ENCODE peak calls at places on chromosomes 12 and 14, in four cellular contexts. E is H1, W is IMR-90, B is mesendoderm. P is an unnamed sample.

GRCh38 chr12:64028541-64028940 is 184.0 kb downstream of the SRGAP1 start:
- DNase-seq in E (no peak), W (no peak), B (no peak), P (no peak)

GRCh38 chr14:21475767-21476525 is 813 bp downstream of the RAB2B start:
- DNase-seq in E (no peak), W (no peak), B (no peak), P (no peak)

GRCh38 chr12:851913-852312 is 97.6 kb downstream of the RAD52 start:
- DNase-seq in E (no peak), W (peak; percentile 86), B (no peak), P (no peak)

GRCh38 chr14:100524933-100525243 is 62.3 kb downstream of the BEGAIN start:
- DNase-seq in E (no peak), W (peak; percentile 15), B (peak; percentile 45), P (peak; percentile 57)

GRCh38 chr12:14216405-14217294 is 148.8 kb upstream of the ATF7IP start:
- DNase-seq in E (no peak), W (peak; percentile 17), B (no peak), P (no peak)

GRCh38 chr14:62497708-62498107 is 547.5 kb downstream of the KCNH5 start:
- DNase-seq in E (no peak), W (no peak), B (peak; percentile 25), P (no peak)

GRCh38 chr12:124504273-124505000 is 63.0 kb downstream of the NCOR2 start:
- DNase-seq in E (peak; percentile 33), W (no peak), B (peak; percentile 74), P (no peak)

GRCh38 chr12:3252416-3252815 is 175.2 kb downstream of the TSPAN9 start:
- DNase-seq in E (no peak), W (peak; percentile 74), B (no peak), P (no peak)

GRCh38 chr14:23538785-23539184 is 12.8 kb downstream of the ZFHX2 start:
- DNase-seq in E (no peak), W (peak; percentile 31), B (peak; percentile 83), P (peak; percentile 68)

GRCh38 chr12:111431772-111432171 is 26.0 kb downstream of the SH2B3 start:
- DNase-seq in E (no peak), W (no peak), B (no peak), P (no peak)

GRCh38 chr12:24911284-24911791 is 37.6 kb downstream of the BCAT1 start:
- DNase-seq in E (no peak), W (peak; percentile 98), B (peak; percentile 51), P (no peak)

GRCh38 chr12:29750131-29750927 is 33.4 kb downstream of the TMTC1 start:
- DNase-seq in E (no peak), W (peak; percentile 50), B (no peak), P (no peak)

GRCh38 chr12:26374934-26375333 is 179.6 kb downstream of the SSPN start:
- DNase-seq in E (no peak), W (peak; percentile 52), B (no peak), P (no peak)

GRCh38 chr12:89825591-89826449 is 117.2 kb upstream of the ATP2B1 start:
- DNase-seq in E (no peak), W (peak; percentile 4), B (peak; percentile 41), P (no peak)

GRCh38 chr12:128708789-128709188 is 115.0 kb downstream of the SLC15A4 start:
- DNase-seq in E (no peak), W (no peak), B (no peak), P (no peak)

GRCh38 chr12:16112151-16112550 is 165.3 kb downstream of the SLC15A5 start:
- DNase-seq in E (no peak), W (no peak), B (peak; percentile 22), P (no peak)

GRCh38 chr12:28591831-28592230 is 401.6 kb downstream of the CCDC91 start:
- DNase-seq in E (no peak), W (no peak), B (peak; percentile 2), P (no peak)

GRCh38 chr12:105617141-105617540 is 286.6 kb downstream of the C12orf75 start:
- DNase-seq in E (no peak), W (no peak), B (no peak), P (no peak)

GRCh38 chr14:66085224-66085623 is 400.9 kb upstream of the CCDC196 start:
- DNase-seq in E (no peak), W (no peak), B (no peak), P (no peak)

GRCh38 chr12:26809611-26810298 is 23.2 kb downstream of the ITPR2 start:
- DNase-seq in E (no peak), W (no peak), B (no peak), P (no peak)

GRCh38 chr12:64009321-64010068 is 165.0 kb downstream of the SRGAP1 start:
- DNase-seq in E (no peak), W (no peak), B (no peak), P (no peak)

GRCh38 chr12:1527789-1528188 is 66.6 kb downstream of the FBXL14 start:
- DNase-seq in E (no peak), W (peak; percentile 92), B (no peak), P (no peak)

GRCh38 chr14:76829650-76830421 is 3.6 kb downstream of the LRRC74A start:
- DNase-seq in E (no peak), W (no peak), B (no peak), P (no peak)

GRCh38 chr12:75945581-75945980 is 86.0 kb downstream of the PHLDA1 start:
- DNase-seq in E (no peak), W (no peak), B (peak; percentile 75), P (no peak)

GRCh38 chr12:75944905-75945412 is 86.6 kb downstream of the PHLDA1 start:
- DNase-seq in E (no peak), W (no peak), B (no peak), P (no peak)

GRCh38 chr12:75944097-75944904 is 87.3 kb downstream of the PHLDA1 start:
- DNase-seq in E (peak; percentile 38), W (peak; percentile 95), B (peak; percentile 90), P (peak; percentile 62)

GRCh38 chr12:75943730-75944096 is 87.9 kb downstream of the PHLDA1 start:
- DNase-seq in E (no peak), W (no peak), B (no peak), P (no peak)

GRCh38 chr12:75947171-75947723 is 84.3 kb downstream of the PHLDA1 start:
- DNase-seq in E (no peak), W (no peak), B (no peak), P (no peak)
- H3K4me1 ChIP-seq in E (peaks cover 6% of the 10 kb centered on the region), W (peaks cover 18% of the 10 kb centered on the region), B (peaks cover 10% of the 10 kb centered on the region), P (peaks cover 7% of the 10 kb centered on the region)

GRCh38 chr12:122063691-122064033 is 14.9 kb upstream of the MLXIP start:
- DNase-seq in E (no peak), W (no peak), B (no peak), P (peak; percentile 80)
- H2BK120ac ChIP-seq in E (no peak overlapping the region), W (peak overlapping the region; percentile 81), B (peak overlapping the region; percentile 10), P (no peak overlapping the region)

GRCh38 chr12:93060666-93061413 is 131.7 kb upstream of the EEA1 start:
- DNase-seq in E (no peak), W (peak; percentile 57), B (peak; percentile 91), P (no peak)

GRCh38 chr12:93061414-93062099 is 132.5 kb upstream of the EEA1 start:
- DNase-seq in E (no peak), W (no peak), B (peak; percentile 77), P (no peak)

GRCh38 chr12:93060071-93060665 is 131.1 kb upstream of the EEA1 start:
- DNase-seq in E (no peak), W (no peak), B (no peak), P (no peak)

GRCh38 chr12:93059288-93059687 is 130.2 kb upstream of the EEA1 start:
- DNase-seq in E (no peak), W (no peak), B (no peak), P (no peak)

DNA sequence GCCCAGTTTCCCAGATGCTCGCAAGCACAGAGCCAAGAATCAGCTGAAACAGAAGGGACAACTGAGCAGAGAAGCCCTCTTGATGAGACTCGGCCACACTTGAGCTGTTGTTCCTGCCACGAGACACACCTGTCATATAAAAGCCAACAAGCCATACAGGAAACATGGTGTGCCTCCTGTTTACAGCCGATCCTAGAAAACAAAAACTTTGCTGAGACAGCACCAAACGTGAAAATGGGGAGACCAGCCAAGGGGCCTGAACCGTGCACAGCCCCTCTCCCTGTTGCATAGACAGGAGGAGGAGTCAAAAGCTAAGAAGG is 133.0 kb upstream of the EEA1 start:
- DNase-seq in E (no peak), W (no peak), B (no peak), P (no peak)
- H4K5ac ChIP-seq in E (no peak overlapping the region), W (no peak overlapping the region), B (no peak overlapping the region), P (no peak overlapping the region)

GRCh38 chr14:99280852-99281251 is 8.9 kb upstream of the BCL11B start:
- DNase-seq in E (no peak), W (no peak), B (no peak), P (no peak)
- H3K4me1 ChIP-seq in E (peaks cover 11% of the 10 kb centered on the region), W (no peaks in the 10 kb centered on the region), B (peaks cover 2% of the 10 kb centered on the region), P (peaks cover 8% of the 10 kb centered on the region)

GRCh38 chr14:89251066-89251465 is 166.0 kb downstream of the FOXN3 start:
- DNase-seq in E (no peak), W (peak; percentile 27), B (peak; percentile 87), P (peak; percentile 42)

GRCh38 chr14:89248430-89249295 is 168.4 kb downstream of the FOXN3 start:
- DNase-seq in E (no peak), W (no peak), B (peak; percentile 46), P (no peak)

GRCh38 chr14:89249296-89249565 is 167.8 kb downstream of the FOXN3 start:
- DNase-seq in E (peak; percentile 21), W (peak; percentile 18), B (peak; percentile 93), P (peak; percentile 39)

GRCh38 chr14:89247457-89248122 is 169.4 kb downstream of the FOXN3 start:
- DNase-seq in E (no peak), W (no peak), B (no peak), P (no peak)

DNA sequence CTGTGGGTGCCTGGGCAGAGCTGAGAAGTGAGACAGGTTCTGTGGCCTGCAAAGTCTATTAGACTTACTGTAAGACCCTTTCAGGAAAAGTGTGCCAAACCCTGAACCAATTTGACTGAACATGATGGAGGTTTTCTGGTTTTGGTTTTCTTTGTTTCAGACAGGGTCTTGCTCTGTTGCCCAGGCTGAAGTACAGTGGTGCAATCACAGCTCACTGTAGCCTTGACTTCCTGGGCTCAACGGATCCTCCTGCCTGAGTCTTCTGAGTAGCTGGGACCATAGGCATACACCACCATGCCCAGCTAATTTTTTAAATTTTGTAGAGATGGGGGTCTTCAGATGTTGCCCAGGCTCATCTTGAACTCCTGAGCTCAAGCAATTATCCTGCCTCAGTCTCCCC is 167.1 kb downstream of the FOXN3 start:
- DNase-seq in E (no peak), W (no peak), B (no peak), P (no peak)
- H2BK120ac ChIP-seq in E (no peak overlapping the region), W (no peak overlapping the region), B (peak overlapping the region; percentile 18), P (no peak overlapping the region)

DNA sequence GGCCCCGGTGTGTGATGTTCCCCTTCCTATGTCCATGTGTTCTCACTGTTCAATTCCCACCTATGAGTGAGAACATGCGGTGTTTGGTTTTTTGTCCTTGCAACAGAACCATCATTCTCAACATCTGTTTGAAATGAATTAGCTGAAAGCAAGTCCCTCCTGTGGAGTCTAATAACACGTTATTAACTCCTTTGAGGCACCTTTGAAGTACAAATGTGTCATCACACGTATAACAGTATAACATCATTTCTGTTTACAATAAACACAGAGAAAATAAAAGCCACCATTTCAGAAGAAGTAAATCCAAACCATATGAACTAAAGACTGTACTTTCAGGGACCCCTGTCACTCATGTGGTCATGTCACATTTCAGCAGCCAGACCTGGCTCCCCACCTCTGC is 198.5 kb downstream of the STXBP6 start:
- DNase-seq in E (no peak), W (no peak), B (no peak), P (no peak)
- H4K5ac ChIP-seq in E (no peak overlapping the region), W (no peak overlapping the region), B (no peak overlapping the region), P (no peak overlapping the region)